ENCODE peak calls at places on chromosomes 3 and 15, in nine cellular contexts. W is mucosa of descending colon; I is keratinocyte; M is fibroblast of lung; F is ovary; Z is CD8-positive, alpha-beta T cell; R is SK-N-SH; T is body of pancreas; P is pancreas. E is an unnamed sample.

GRCh38 chr3:143736651-143737050 is 111.6 kb downstream of the SLC9A9 start:
- DNase-seq in P (no peak), W (no peak), I (peak; percentile 60), M (peak; percentile 43), R (no peak), T (no peak), Z (no peak), F (no peak), E (no peak)

GRCh38 chr3:42492508-42493080 is 9.8 kb upstream of the VIPR1 start:
- DNase-seq in M (no peak), W (no peak), I (no peak), P (no peak), Z (no peak), R (no peak), F (no peak), T (no peak), E (no peak)

GRCh38 chr3:55245391-55245790 is 241.7 kb downstream of the WNT5A start:
- DNase-seq in W (no peak), I (no peak), R (no peak), M (no peak), F (no peak), T (no peak), Z (no peak), P (no peak), E (no peak)

GRCh38 chr15:95025924-95026728 is 794.8 kb downstream of the MCTP2 start:
- DNase-seq in F (peak; percentile 11), P (no peak), T (peak; percentile 18), M (peak; percentile 39), W (peak; percentile 40), I (no peak), R (peak; percentile 24), Z (no peak), E (no peak)

GRCh38 chr3:114827495-114827894 is 319.6 kb downstream of the ZBTB20 start:
- DNase-seq in I (no peak), Z (no peak), P (no peak), M (peak; percentile 37), W (peak; percentile 20), T (no peak), F (no peak), R (peak; percentile 38), E (no peak)

GRCh38 chr3:51789437-51789836 is 10.4 kb upstream of the IQCF6 start:
- DNase-seq in I (no peak), W (no peak), R (no peak), P (no peak), Z (no peak), F (no peak), T (no peak), M (no peak), E (no peak)

GRCh38 chr15:82936966-82937647 is 15.4 kb downstream of the HOMER2 start:
- DNase-seq in M (peak; percentile 70), P (peak; percentile 16), T (no peak), I (no peak), Z (no peak), W (no peak), R (no peak), F (no peak), E (peak; percentile 65)

GRCh38 chr3:188861847-188862740 is 309.7 kb upstream of the TPRG1 start:
- DNase-seq in W (no peak), I (no peak), R (no peak), T (no peak), Z (no peak), P (no peak), M (peak; percentile 71), F (no peak), E (no peak)

GRCh38 chr3:94081880-94082279 is 19.0 kb downstream of the NSUN3 start:
- DNase-seq in P (no peak), F (no peak), M (no peak), W (no peak), R (no peak), T (no peak), Z (no peak), I (no peak), E (no peak)

GRCh38 chr3:42690191-42690590 is 4.9 kb downstream of the KLHL40 start:
- DNase-seq in Z (no peak), W (no peak), P (no peak), I (no peak), T (no peak), M (no peak), R (no peak), F (no peak), E (no peak)

GRCh38 chr3:71066356-71066755 is 517.2 kb downstream of the FOXP1 start:
- DNase-seq in T (peak; percentile 46), F (peak; percentile 40), R (no peak), Z (no peak), W (peak; percentile 65), M (no peak), P (no peak), I (no peak), E (no peak)

GRCh38 chr3:122921791-122922651 is 105.5 kb downstream of the SEMA5B start:
- DNase-seq in P (peak; percentile 65), R (no peak), T (no peak), Z (no peak), W (no peak), I (no peak), F (no peak), M (no peak), E (no peak)

GRCh38 chr3:134312873-134313838 is 61.1 kb downstream of the AMOTL2 start:
- DNase-seq in P (peak; percentile 83), F (peak; percentile 68), W (peak; percentile 54), Z (no peak), R (no peak), T (peak; percentile 75), M (peak; percentile 84), I (no peak), E (no peak)

GRCh38 chr15:65818927-65819562 is 27.0 kb upstream of the DENND4A start:
- DNase-seq in F (no peak), P (no peak), T (no peak), M (no peak), I (no peak), Z (no peak), R (no peak), W (no peak), E (no peak)

GRCh38 chr3:186942168-186942567 is 11.8 kb downstream of the ST6GAL1 start:
- DNase-seq in T (no peak), Z (no peak), I (no peak), F (no peak), W (no peak), P (no peak), M (no peak), R (no peak), E (no peak)
- H3K4me1 ChIP-seq in T (peaks cover 8% of the 10 kb centered on the region), Z (peaks cover 2% of the 10 kb centered on the region), I (peaks cover 9% of the 10 kb centered on the region), F (peaks cover 2% of the 10 kb centered on the region), W (no peaks in the 10 kb centered on the region), P (peaks cover under 1% of the 10 kb centered on the region), M (no peaks in the 10 kb centered on the region), R (no peaks in the 10 kb centered on the region), E (peaks cover 34% of the 10 kb centered on the region)

DNA sequence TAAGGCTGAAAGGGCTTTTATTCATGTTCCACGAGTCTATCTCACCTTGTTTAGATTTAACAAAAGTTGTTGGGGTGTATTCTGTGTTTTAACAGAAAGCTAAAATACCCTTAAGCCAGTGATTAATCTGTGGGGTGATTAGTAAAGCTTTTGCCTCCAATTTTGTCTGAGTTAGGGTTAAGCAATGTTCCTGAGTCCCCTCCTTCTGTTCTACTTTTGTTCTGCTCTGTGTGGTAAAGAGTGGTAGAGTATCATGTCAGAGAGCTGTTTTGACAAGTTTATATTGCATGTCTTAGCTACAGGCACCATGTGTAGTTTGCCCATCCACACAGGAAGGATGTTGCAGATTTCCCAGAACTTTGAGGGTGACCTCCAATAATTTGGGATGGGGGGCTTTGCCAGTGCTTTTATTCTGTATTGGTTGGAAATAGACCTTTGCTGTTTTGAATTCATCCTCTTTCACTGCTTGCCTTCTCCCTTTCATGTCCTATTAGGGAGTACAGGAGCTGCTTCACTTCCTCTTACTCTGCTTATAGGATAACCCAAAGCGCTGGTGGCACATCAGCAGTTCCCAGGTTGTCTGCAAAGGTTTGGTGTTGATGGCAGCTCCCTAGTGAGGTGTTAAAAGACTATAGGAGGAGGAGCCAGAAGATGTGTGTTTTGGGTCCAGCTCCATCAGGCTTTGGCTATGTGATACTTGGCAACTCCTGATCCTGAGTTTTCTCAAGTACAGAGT is 7.4 kb downstream of the PDE8A start:
- DNase-seq in M (no peak), Z (no peak), I (no peak), W (no peak), R (no peak), F (no peak), T (no peak), P (no peak), E (no peak)
- H3K4me1 ChIP-seq in M (peaks cover 16% of the 10 kb centered on the region), Z (peaks cover 18% of the 10 kb centered on the region), I (peaks cover 23% of the 10 kb centered on the region), W (peaks cover 34% of the 10 kb centered on the region), R (no peaks in the 10 kb centered on the region), F (peaks cover 8% of the 10 kb centered on the region), T (peaks cover 37% of the 10 kb centered on the region), P (peaks cover 16% of the 10 kb centered on the region), E (peaks cover 31% of the 10 kb centered on the region)

DNA sequence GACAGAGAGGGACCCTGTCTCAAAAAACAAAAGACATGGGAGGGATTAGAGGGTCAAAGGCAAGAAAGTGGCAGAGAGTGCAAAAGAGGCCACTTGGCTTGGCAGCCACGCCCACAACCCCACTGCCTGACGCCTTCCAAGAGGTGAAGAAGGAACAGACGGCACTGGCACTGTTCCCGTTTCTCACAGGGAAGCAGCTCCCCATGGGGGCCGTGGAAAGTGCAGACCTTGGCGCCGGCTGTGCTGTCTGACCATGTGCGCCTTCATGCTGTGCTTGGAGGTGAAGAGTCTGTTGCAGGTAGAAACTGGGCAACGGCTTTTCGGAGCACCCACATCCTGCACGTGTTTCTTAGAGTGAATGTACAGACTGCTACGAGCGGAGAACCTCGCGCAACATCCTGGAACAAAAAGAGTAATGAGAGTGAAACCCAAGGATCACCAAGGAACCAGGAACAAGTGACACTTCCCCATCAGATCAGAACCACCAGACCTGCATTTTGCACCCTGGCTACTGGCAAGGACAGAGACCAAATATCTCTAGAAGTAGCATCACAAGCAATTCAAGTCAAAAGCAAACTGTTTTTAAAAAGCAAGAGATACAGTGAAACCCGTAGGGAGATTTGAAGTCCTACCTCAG is 9.6 kb downstream of the ZXDC start:
- DNase-seq in T (peak; percentile 63), R (no peak), M (no peak), Z (no peak), I (no peak), P (peak; percentile 70), F (no peak), W (peak; percentile 26), E (no peak)
- H3K4me1 ChIP-seq in T (peaks cover 73% of the 10 kb centered on the region), R (no peaks in the 10 kb centered on the region), M (no peaks in the 10 kb centered on the region), Z (no peaks in the 10 kb centered on the region), I (no peaks in the 10 kb centered on the region), P (peaks cover 58% of the 10 kb centered on the region), F (no peaks in the 10 kb centered on the region), W (no peaks in the 10 kb centered on the region), E (peaks cover 89% of the 10 kb centered on the region)

DNA sequence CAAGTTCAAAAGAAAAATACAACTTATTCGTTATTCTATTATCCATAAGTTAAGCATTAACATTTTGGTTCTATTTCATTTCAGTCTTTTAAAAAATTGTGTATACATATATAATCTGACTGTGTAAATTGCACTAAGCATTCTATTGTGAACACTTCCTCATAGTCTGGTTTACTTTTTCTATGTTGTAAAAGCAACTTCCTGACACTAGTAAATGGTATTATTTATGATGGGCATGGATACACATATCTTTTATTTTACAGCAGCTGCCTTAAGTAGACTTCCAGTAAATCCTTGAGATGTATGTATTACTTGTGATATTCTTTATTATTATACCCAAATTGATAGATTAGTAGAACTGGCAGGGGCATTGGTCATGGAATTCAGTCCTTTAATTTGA is 58.2 kb downstream of the FNDC3B start:
- DNase-seq in F (no peak), P (no peak), R (no peak), W (no peak), M (no peak), Z (no peak), T (no peak), I (no peak), E (no peak)
- H3K4me1 ChIP-seq in F (peaks cover 5% of the 10 kb centered on the region), P (peaks cover 66% of the 10 kb centered on the region), R (peaks cover 5% of the 10 kb centered on the region), W (peaks cover 28% of the 10 kb centered on the region), M (peaks cover 7% of the 10 kb centered on the region), Z (peaks cover 38% of the 10 kb centered on the region), T (peaks cover 67% of the 10 kb centered on the region), I (peaks cover 48% of the 10 kb centered on the region), E (peaks cover 72% of the 10 kb centered on the region)

GRCh38 chr15:49041406-49041805 is 4.8 kb downstream of the SECISBP2L start:
- DNase-seq in R (no peak), I (no peak), T (no peak), F (no peak), M (no peak), Z (no peak), W (no peak), P (no peak), E (no peak)
- H3K4me1 ChIP-seq in R (peaks cover 5% of the 10 kb centered on the region), I (peaks cover 18% of the 10 kb centered on the region), T (peaks cover 29% of the 10 kb centered on the region), F (peaks cover 3% of the 10 kb centered on the region), M (peaks cover 4% of the 10 kb centered on the region), Z (peaks cover 37% of the 10 kb centered on the region), W (peaks cover 23% of the 10 kb centered on the region), P (peaks cover 45% of the 10 kb centered on the region), E (peaks cover 44% of the 10 kb centered on the region)

E was measured in gastrocnemius medialis.